ENCODE peak calls at places on chromosomes 1 and 21, in six cellular contexts. B, E, X, T, R and J are unnamed samples.

GRCh38 chr1:67441183-67441582 is 11.0 kb upstream of the SERBP1 start:
- DNase-seq in T (peak), E (no peak), R (no peak), X (peak), B (peak), J (peak)

GRCh38 chr1:241637046-241637590 is 3.1 kb downstream of the CHML start:
- DNase-seq in X (peak), T (peak), E (no peak), B (no peak), R (no peak), J (no peak)

GRCh38 chr1:79633456-79633855 is 626.9 kb upstream of the ADGRL4 start:
- DNase-seq in X (peak), R (no peak), E (no peak), B (no peak), T (peak), J (peak)

GRCh38 chr1:40423264-40423642 is 27.0 kb upstream of the ZFP69B start:
- DNase-seq in X (no peak), B (no peak), E (no peak), T (no peak), R (no peak), J (peak)

GRCh38 chr1:155003227-155003765 is 694 bp downstream of the ZBTB7B start:
- DNase-seq in E (no peak), T (no peak), R (no peak), X (peak), B (no peak), J (peak)

GRCh38 chr1:43858324-43858723 is 75.3 kb upstream of the ARTN start:
- DNase-seq in X (peak), B (no peak), T (peak), R (no peak), E (no peak), J (peak)

GRCh38 chr1:223136086-223136485 is 7.0 kb downstream of the TLR5 start:
- DNase-seq in E (no peak), X (no peak), T (no peak), B (no peak), R (no peak), J (no peak)

GRCh38 chr1:156220226-156220625 is 7.4 kb downstream of the PMF1 start:
- DNase-seq in B (no peak), T (no peak), R (no peak), X (no peak), E (no peak), J (no peak)

GRCh38 chr1:156081174-156082110 is 823 bp downstream of the MEX3A start:
- DNase-seq in B (no peak), T (no peak), R (no peak), X (peak), E (no peak), J (no peak)

GRCh38 chr1:182684128-182684828 is at the start of gene RGS8:
- DNase-seq in T (no peak), E (no peak), B (no peak), X (no peak), R (no peak), J (no peak)

GRCh38 chr21:33643658-33644311 is 1.5 kb downstream of the ITSN1 start:
- DNase-seq in R (no peak), B (no peak), X (no peak), E (no peak), T (no peak), J (peak)

GRCh38 chr1:60156371-60156770 is 82.8 kb upstream of the C1orf87 start:
- DNase-seq in T (no peak), B (no peak), E (no peak), R (no peak), X (no peak), J (no peak)

GRCh38 chr1:168368131-168368530 is 87.5 kb downstream of the TBX19 start:
- DNase-seq in B (no peak), E (no peak), X (no peak), R (no peak), T (no peak), J (no peak)

GRCh38 chr1:30955448-30956015 is 47.0 kb upstream of the SDC3 start:
- DNase-seq in T (peak), X (peak), B (no peak), E (no peak), R (no peak), J (peak)

GRCh38 chr1:184940226-184940625 is 34.1 kb downstream of the NIBAN1 start:
- DNase-seq in E (no peak), T (no peak), X (peak), R (no peak), B (no peak), J (no peak)